ENCODE peak calls at places on chromosomes 5 and 9, in eight cellular contexts. B is left ventricle myocardium inferior, A is BE2C, U is astrocyte of the spinal cord, Z is kidney epithelial cell, L is neural progenitor cell, I is RWPE2, X is IMR-90. W is an unnamed sample.

GRCh38 chr9:136093995-136094881 is 851 bp downstream of the NACC2 start:
- DNase-seq in A (peak), X (peak), L (peak), U (peak), Z (no peak), I (no peak), B (peak), W (no peak)

GRCh38 chr9:95082401-95083084 is 235.0 kb downstream of the FANCC start:
- DNase-seq in Z (no peak), X (no peak), B (no peak), I (no peak), L (no peak), U (no peak), A (no peak), W (no peak)

GRCh38 chr5:10485897-10486296 is 44.2 kb downstream of the ROPN1L start:
- DNase-seq in X (no peak), I (no peak), Z (no peak), L (no peak), A (no peak), B (no peak), U (no peak), W (no peak)

GRCh38 chr9:70117835-70118319 is 74.2 kb downstream of the MAMDC2 start:
- DNase-seq in U (peak), L (no peak), B (no peak), I (no peak), A (no peak), Z (no peak), X (peak), W (no peak)

GRCh38 chr9:1025131-1025530 is 25.0 kb upstream of the DMRT2 start:
- DNase-seq in U (no peak), A (no peak), Z (no peak), X (no peak), I (no peak), L (no peak), B (no peak), W (no peak)

GRCh38 chr9:131733601-131734061 is 6.2 kb downstream of the RAPGEF1 start:
- DNase-seq in X (peak), U (peak), Z (peak), B (no peak), L (no peak), I (peak), A (peak), W (peak)

GRCh38 chr5:90917928-90918327 is 359.3 kb downstream of the ADGRV1 start:
- DNase-seq in U (no peak), B (no peak), L (no peak), X (no peak), A (no peak), Z (no peak), I (no peak), W (no peak)

GRCh38 chr5:51559390-51559789 is 176.1 kb downstream of the ISL1 start:
- DNase-seq in Z (no peak), X (no peak), B (no peak), I (no peak), A (peak), L (no peak), U (no peak), W (no peak)

GRCh38 chr9:19698960-19699359 is 89.9 kb downstream of the SLC24A2 start:
- DNase-seq in Z (no peak), I (no peak), U (no peak), L (no peak), A (no peak), B (no peak), X (no peak), W (no peak)

GRCh38 chr5:32814620-32815019 is 103.5 kb downstream of the NPR3 start:
- DNase-seq in A (no peak), X (peak), I (no peak), B (no peak), Z (no peak), U (peak), L (no peak), W (peak)

GRCh38 chr5:65791721-65792698 is 70.0 kb downstream of the NLN start:
- DNase-seq in A (no peak), Z (no peak), I (no peak), X (no peak), U (peak), L (no peak), B (no peak), W (no peak)

GRCh38 chr5:343461-344401 is 22.2 kb downstream of the AHRR start:
- DNase-seq in A (peak), B (peak), I (no peak), X (peak), L (peak), Z (no peak), U (peak), W (no peak)

GRCh38 chr9:131013771-131014676 is 5.0 kb downstream of the LAMC3 start:
- DNase-seq in B (no peak), U (no peak), X (no peak), A (no peak), Z (no peak), I (no peak), L (no peak), W (no peak)

GRCh38 chr5:93512799-93513198 is 68.2 kb downstream of the NR2F1-AS1 start:
- DNase-seq in L (no peak), B (no peak), X (peak), U (peak), I (no peak), A (no peak), Z (peak), W (peak)

GRCh38 chr5:62082370-62082778 is 223.6 kb upstream of the KIF2A start:
- DNase-seq in X (peak), B (no peak), A (no peak), I (no peak), L (no peak), U (no peak), Z (peak), W (no peak)

GRCh38 chr9:94534901-94535300 is 20.0 kb upstream of the PCAT7 start:
- DNase-seq in B (no peak), U (no peak), A (no peak), I (no peak), X (no peak), L (no peak), Z (no peak), W (no peak)

GRCh38 chr9:108057421-108058136 is 568.0 kb upstream of the KLF4 start:
- DNase-seq in Z (peak), B (no peak), L (no peak), I (no peak), X (peak), A (no peak), U (peak), W (peak)

GRCh38 chr5:96808868-96809558 is 1.3 kb upstream of the ERAP1 start:
- DNase-seq in A (no peak), Z (no peak), X (no peak), I (no peak), U (no peak), B (no peak), L (no peak), W (no peak)

GRCh38 chr5:120446896-120447295 is 17.2 kb upstream of the PRR16 start:
- DNase-seq in L (no peak), B (no peak), A (no peak), U (peak), X (no peak), I (no peak), Z (no peak), W (no peak)

GRCh38 chr5:42950466-42951168 is 89.5 kb downstream of the ANXA2R start:
- DNase-seq in A (no peak), I (peak), U (peak), X (peak), Z (peak), B (peak), L (no peak), W (peak)

GRCh38 chr5:105146867-105147266 is 1584.3 kb upstream of the NUDT12 start:
- DNase-seq in L (no peak), I (no peak), Z (no peak), A (no peak), X (no peak), U (no peak), B (no peak), W (no peak)

GRCh38 chr9:83451308-83451707 is 86.9 kb downstream of the FRMD3 start:
- DNase-seq in U (no peak), A (peak), X (no peak), L (no peak), Z (no peak), I (no peak), B (no peak), W (no peak)

GRCh38 chr5:160477266-160477970 is 55.8 kb downstream of the PTTG1 start:
- DNase-seq in A (no peak), Z (no peak), L (no peak), B (no peak), I (no peak), X (no peak), U (peak), W (no peak)

GRCh38 chr9:137580209-137580957 is 1.7 kb upstream of the DPH7 start:
- DNase-seq in L (no peak), U (no peak), B (no peak), I (no peak), A (peak), Z (no peak), X (no peak), W (no peak)

GRCh38 chr9:91502913-91503649 is 79.4 kb upstream of the NFIL3 start:
- DNase-seq in Z (no peak), B (no peak), I (no peak), L (no peak), X (no peak), U (no peak), A (no peak), W (no peak)

GRCh38 chr5:54454602-54455001 is 897 bp upstream of the HSPB3 start:
- DNase-seq in A (no peak), X (no peak), B (no peak), L (no peak), U (no peak), I (no peak), Z (no peak), W (no peak)

GRCh38 chr5:54460181-54460919 is 4.9 kb downstream of the HSPB3 start:
- DNase-seq in U (no peak), Z (no peak), X (peak), L (no peak), A (no peak), I (no peak), B (no peak), W (no peak)

GRCh38 chr5:54458221-54458620 is 2.7 kb downstream of the HSPB3 start:
- DNase-seq in Z (no peak), B (no peak), A (no peak), U (no peak), I (no peak), X (no peak), L (no peak), W (no peak)

GRCh38 chr5:54455413-54456157 is at the start of gene HSPB3:
- DNase-seq in X (peak), I (no peak), B (peak), L (no peak), Z (no peak), A (no peak), U (peak), W (no peak)

DNA sequence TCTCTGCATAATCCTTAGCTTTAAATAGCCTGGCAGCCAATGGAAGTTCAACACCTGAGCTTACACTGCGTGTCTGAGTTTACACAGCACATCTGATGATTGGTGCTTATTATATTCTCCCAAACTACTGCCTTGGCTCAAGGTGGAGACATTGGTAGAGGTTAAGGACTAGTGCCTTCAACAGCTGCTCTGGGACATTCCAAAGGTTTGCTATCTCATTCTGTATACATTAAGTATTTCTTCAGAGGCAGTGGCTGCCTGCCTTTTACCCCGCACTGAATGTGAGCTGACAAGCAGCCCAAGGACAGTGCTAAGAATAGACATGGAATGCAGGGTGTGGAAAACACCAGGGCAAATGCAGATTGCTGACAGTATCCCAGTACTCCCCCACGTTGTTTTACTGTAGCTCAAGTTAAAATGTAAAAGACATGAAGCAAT is 1.6 kb downstream of the HSPB3 start:
- DNase-seq in A (no peak), X (peak), U (peak), L (no peak), Z (peak), B (peak), I (no peak), W (peak)
- H3K4me3 ChIP-seq in A (no peak), X (no peak), U (no peak), L (no peak), Z (no peak), B (peak), I (no peak), W (no peak)

GRCh38 chr5:138032572-138033274 is at the start of gene FAM13B:
- DNase-seq in I (peak), Z (no peak), L (peak), A (peak), X (peak), B (peak), U (peak), W (no peak)
- TF ChIP-seq CTCF in I (peak), Z (no peak), L (no peak), A (no peak), X (no peak), B (peak), U (no peak), W (no peak)

DNA sequence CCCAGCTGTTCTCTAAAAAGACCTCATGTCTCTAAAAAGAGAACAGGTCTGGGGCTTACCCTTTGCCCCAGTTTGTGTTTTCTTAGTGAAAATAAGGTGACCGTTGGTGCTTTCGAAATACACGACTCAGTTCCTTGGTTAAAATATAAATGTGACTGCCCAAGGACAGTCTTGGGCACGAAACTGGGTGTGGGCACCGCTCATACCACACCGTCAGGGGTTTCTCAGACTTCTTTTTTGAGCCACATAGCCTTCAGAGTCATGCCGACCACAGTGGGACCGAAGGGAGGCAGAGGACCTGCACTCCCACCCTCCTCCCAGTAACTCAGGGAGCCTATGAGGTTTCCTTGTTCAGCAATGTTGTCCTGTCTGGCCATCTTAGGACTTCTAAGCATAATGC is 6.5 kb downstream of the SNX18 start:
- DNase-seq in Z (no peak), U (no peak), L (no peak), A (no peak), X (no peak), B (no peak), I (no peak), W (no peak)
- H3K4me3 ChIP-seq in Z (no peak), U (no peak), L (no peak), A (no peak), X (peak), B (peak), I (no peak), W (no peak)

GRCh38 chr9:116362493-116362892 is 208.9 kb downstream of the PAPPA start:
- DNase-seq in B (no peak), I (no peak), A (no peak), Z (no peak), X (no peak), U (no peak), L (no peak), W (no peak)

GRCh38 chr9:116358251-116358650 is 204.7 kb downstream of the PAPPA start:
- DNase-seq in X (no peak), U (no peak), B (no peak), Z (no peak), I (no peak), A (no peak), L (no peak), W (no peak)

GRCh38 chr9:116360974-116361373 is 207.4 kb downstream of the PAPPA start:
- DNase-seq in L (no peak), B (no peak), I (no peak), U (no peak), Z (no peak), X (no peak), A (no peak), W (no peak)

GRCh38 chr9:116361558-116361957 is 208.0 kb downstream of the PAPPA start:
- DNase-seq in B (no peak), X (no peak), Z (no peak), L (peak), I (no peak), U (no peak), A (no peak), W (no peak)

DNA sequence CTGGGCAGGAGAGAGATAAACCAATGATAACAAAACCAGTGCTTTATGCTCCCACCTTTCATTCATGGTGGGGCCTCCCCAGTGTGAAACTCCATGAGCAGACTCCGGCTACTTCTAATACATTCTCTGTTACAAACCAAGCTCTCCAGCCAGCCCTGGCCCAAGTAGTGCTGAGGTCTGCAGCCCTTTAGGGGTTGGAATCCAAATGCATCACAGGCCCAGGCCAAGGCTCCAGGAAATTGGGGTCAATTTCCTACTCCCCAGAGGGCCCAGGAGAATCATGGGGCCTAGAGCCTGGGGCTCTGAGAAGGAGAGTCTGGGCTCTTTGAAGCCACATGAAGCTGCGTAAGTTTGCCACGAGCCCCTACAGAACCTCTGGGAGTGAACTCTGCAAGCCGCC is 206.4 kb downstream of the PAPPA start:
- DNase-seq in L (no peak), A (no peak), U (no peak), Z (no peak), B (no peak), X (no peak), I (no peak), W (no peak)
- TF ChIP-seq CTCF in L (no peak), A (no peak), U (no peak), Z (no peak), B (no peak), X (no peak), I (no peak), W (no peak)

GRCh38 chr9:127049044-127049443 is 73.4 kb downstream of the ANGPTL2 start:
- DNase-seq in X (peak), Z (peak), L (no peak), B (no peak), I (no peak), U (peak), A (no peak), W (peak)
- H3K4me3 ChIP-seq in X (no peak), Z (no peak), L (no peak), B (peak), I (no peak), U (no peak), A (no peak), W (no peak)

GRCh38 chr9:7089391-7089790 is 331.6 kb downstream of the KDM4C start:
- DNase-seq in I (no peak), X (no peak), U (no peak), L (no peak), A (no peak), Z (no peak), B (no peak), W (no peak)
- TF ChIP-seq CTCF in I (no peak), X (no peak), U (no peak), L (no peak), A (no peak), Z (no peak), B (no peak), W (no peak)

DNA sequence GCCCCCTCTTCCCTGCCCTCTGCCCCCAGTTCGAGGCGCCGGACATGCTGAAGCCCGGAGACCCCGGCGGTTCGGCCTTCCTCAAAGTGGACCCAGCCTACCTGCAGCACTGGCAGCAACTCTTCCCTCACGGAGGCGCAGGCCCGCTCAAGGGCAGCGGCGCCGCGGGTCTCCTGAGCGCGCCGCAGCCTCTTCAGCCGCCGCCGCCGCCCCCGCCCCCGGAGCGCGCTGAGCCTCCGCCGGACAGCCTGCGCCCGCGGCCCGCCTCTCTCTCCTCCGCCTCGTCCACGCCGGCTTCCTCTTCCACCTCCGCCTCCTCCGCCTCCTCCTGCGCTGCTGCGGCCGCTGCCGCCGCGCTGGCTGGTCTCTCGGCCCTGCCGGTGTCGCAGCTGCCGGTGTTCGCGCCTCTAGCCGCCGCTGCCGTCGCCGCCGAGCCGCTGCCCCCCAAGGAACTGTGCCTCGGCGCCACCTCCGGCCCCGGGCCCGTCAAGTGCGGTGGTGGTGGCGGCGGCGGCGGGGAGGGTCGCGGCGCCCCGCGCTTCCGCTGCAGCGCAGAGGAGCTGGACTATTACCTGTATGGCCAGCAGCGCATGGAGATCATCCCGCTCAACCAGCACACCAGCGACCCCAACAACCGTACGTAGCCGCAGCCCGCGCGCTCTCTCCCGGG is 1.1 kb downstream of the PRDM6 start:
- DNase-seq in A (peak), U (no peak), L (peak), I (no peak), B (peak), Z (no peak), X (peak), W (no peak)
- H3K4me3 ChIP-seq in A (no peak), U (peak), L (peak), I (peak), B (peak), Z (peak), X (peak), W (peak)

DNA sequence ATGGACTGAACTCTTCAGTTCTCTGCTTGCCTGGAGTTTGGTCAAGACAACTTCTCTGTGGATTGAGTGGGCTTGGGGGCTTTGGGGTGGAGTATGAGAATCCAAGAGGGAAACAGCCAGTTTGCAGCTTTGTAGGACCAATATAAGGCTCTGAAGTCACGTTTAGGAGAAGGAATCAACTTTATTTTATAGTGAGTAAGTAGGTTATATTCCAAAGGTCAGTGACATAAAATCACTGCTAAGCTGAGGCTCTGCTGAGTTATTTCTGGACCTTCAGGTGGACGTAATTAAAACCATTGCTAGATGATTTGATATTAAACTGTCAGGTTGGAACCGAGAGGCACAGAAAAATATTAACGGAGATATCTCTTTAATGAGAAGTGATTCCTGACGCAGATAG is 514.4 kb downstream of the DMAC1 start:
- DNase-seq in L (no peak), Z (no peak), I (no peak), B (no peak), X (no peak), U (no peak), A (no peak), W (no peak)
- TF ChIP-seq CTCF in L (no peak), Z (no peak), I (no peak), B (no peak), X (no peak), U (no peak), A (no peak), W (no peak)

DNA sequence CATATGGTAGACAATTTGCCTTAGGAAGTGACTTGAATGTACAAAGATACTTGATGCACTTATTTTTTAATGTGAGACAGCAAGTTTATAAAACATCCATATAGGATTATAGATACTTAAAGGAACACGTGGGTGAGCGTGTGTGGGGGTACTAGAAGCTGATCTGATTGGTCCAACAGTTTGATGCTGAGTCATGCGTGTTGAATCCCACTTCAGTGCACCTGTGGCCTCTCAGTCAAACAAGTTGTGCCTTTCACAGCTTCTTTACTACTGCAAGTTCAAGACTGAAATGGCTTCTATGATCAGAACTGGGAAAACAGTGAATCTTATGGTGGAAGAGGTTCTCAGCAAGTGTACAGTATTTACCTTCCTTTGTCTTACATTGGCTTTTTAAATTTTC is 98.9 kb downstream of the MAP1B start:
- DNase-seq in A (no peak), L (no peak), U (no peak), I (no peak), X (no peak), Z (no peak), B (no peak), W (no peak)
- H3K4me3 ChIP-seq in A (no peak), L (no peak), U (no peak), I (no peak), X (no peak), Z (no peak), B (no peak), W (no peak)